ENCODE peak calls at places on chromosomes 4 and X, in four cellular contexts. T is thoracic aorta, J is dorsolateral prefrontal cortex, K is OCI-LY7. L is an unnamed sample.
A peak's percentile ranks its signal among the peaks of the same experiment; 100 is the strongest.

GRCh38 chr4:40563401-40563800 is 66.3 kb downstream of the RBM47 start:
- DNase-seq in T (no peak), J (no peak), K (no peak), L (no peak)

GRCh38 chr4:105474110-105474518 is 252 bp upstream of the PPA2 start:
- DNase-seq in T (peak; percentile 45), J (peak; percentile 77), K (no peak), L (peak; percentile 61)

GRCh38 chrX:118528089-118528753 is 32.6 kb downstream of the DOCK11 start:
- DNase-seq in T (no peak), J (no peak), K (peak; percentile 31), L (no peak)

GRCh38 chr4:165016971-165017370 is 14.8 kb upstream of the TRIM60 start:
- DNase-seq in T (no peak), J (no peak), K (no peak), L (no peak)

GRCh38 chr4:77021614-77022089 is 54.1 kb downstream of the CCNI start:
- DNase-seq in T (no peak), J (no peak), K (no peak), L (no peak)

GRCh38 chrX:84187501-84188319 is at the start of gene RPS6KA6:
- DNase-seq in T (no peak), J (peak; percentile 44), K (no peak), L (no peak)

GRCh38 chr4:28421221-28421620 is 1560.6 kb downstream of the STIM2 start:
- DNase-seq in T (no peak), J (no peak), K (no peak), L (no peak)

GRCh38 chr4:98669577-98669976 is 11.2 kb upstream of the TSPAN5 start:
- DNase-seq in T (no peak), J (no peak), K (no peak), L (no peak)

GRCh38 chr4:145298885-145299284 is 118.5 kb upstream of the OTUD4 start:
- DNase-seq in T (no peak), J (no peak), K (peak; percentile 22), L (no peak)

GRCh38 chr4:35052546-35052945 is 1191.8 kb downstream of the ARAP2 start:
- DNase-seq in T (no peak), J (no peak), K (no peak), L (no peak)

GRCh38 chr4:67922697-67923096 is 38.9 kb upstream of the TMPRSS11D start:
- DNase-seq in T (no peak), J (no peak), K (no peak), L (no peak)

GRCh38 chrX:136468391-136469103 is 19.2 kb upstream of the BRS3 start:
- DNase-seq in T (no peak), J (no peak), K (no peak), L (no peak)

GRCh38 chr4:24889991-24890390 is 22.9 kb downstream of the CCDC149 start:
- DNase-seq in T (no peak), J (no peak), K (no peak), L (no peak)

GRCh38 chrX:54484666-54485065 is 11.4 kb downstream of the FGD1 start:
- DNase-seq in T (no peak), J (no peak), K (no peak), L (no peak)

GRCh38 chrX:46665232-46666162 is 91.9 kb downstream of the CHST7 start:
- DNase-seq in T (no peak), J (no peak), K (no peak), L (no peak)

GRCh38 chrX:36609653-36610585 is 398.2 kb upstream of the FAM47C start:
- DNase-seq in T (no peak), J (no peak), K (no peak), L (no peak)

GRCh38 chrX:41952102-41952501 is 28.7 kb upstream of the CASK start:
- DNase-seq in T (no peak), J (no peak), K (no peak), L (no peak)

GRCh38 chr4:107838763-107839162 is 14.0 kb downstream of the SGMS2 start:
- DNase-seq in T (no peak), J (no peak), K (no peak), L (no peak)

GRCh38 chr4:113762061-113762850 is 718 bp upstream of the CAMK2D start:
- DNase-seq in T (peak; percentile 99), J (peak; percentile 98), K (peak; percentile 100), L (peak; percentile 99)
- TF ChIP-seq CTCF in T (no peak), J (peak; percentile 24), K (peak; percentile 24), L (no peak)

GRCh38 chr4:86845593-86845992 is 3.6 kb downstream of the SLC10A6 start:
- DNase-seq in T (no peak), J (no peak), K (no peak), L (no peak)

GRCh38 chr4:86848732-86849617 is at the start of gene SLC10A6:
- DNase-seq in T (no peak), J (no peak), K (no peak), L (no peak)

GRCh38 chr4:86847576-86847975 is 1.6 kb downstream of the SLC10A6 start:
- DNase-seq in T (no peak), J (no peak), K (no peak), L (no peak)

GRCh38 chr4:86848136-86848535 is 1.0 kb downstream of the SLC10A6 start:
- DNase-seq in T (no peak), J (no peak), K (no peak), L (no peak)

GRCh38 chr4:86846921-86847320 is 2.3 kb downstream of the SLC10A6 start:
- DNase-seq in T (no peak), J (no peak), K (no peak), L (no peak)
- TF ChIP-seq CTCF in T (no peak), J (no peak), K (no peak), L (no peak)

DNA sequence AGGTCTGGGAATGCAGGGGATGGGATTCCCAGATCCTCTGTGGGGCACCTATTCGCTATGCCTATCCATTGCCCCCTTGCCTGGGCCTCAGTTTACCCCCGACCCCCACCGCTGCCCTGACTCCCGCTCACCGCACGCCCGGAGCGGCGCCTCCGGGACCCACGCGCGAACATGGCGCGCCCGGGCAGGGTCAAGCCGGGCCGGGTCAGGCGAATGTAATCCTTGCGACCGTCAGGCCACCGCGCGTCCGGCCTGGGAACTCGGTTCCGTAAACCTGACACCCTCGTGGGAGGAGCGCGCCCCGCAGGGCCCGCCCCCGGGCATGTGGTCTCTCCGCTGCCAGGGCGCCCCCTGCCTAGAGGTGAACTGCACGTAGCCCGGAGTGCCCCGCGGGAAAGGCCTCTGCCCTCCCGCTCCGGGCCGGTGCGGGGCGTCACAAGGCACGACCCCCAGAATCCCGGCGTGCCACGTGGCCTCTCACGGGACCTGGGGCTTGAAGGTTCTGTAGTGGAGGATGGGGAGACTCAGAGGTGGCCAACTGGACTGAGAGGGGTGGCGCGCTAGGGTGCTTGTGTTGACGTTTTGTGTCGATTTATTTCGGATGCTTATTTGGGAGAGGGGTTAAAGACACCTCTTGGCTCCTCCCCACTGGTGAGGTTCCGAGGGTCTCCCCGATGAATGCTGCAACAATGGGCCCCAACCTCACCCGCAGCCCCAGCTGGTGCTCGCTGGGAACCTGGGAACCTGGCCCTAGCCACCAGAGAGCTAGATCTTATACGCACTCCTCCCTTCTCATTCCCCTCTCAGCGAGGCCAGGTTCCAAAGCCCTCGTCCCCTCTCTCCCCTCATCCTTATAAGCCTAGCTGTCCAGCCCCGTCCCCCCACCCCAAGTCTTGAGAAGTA is at the start of gene PRICKLE3:
- DNase-seq in T (no peak), J (no peak), K (peak; percentile 87), L (peak; percentile 43)
- TF ChIP-seq CTCF in T (no peak), J (peak; percentile 37), K (peak; percentile 72), L (no peak)

DNA sequence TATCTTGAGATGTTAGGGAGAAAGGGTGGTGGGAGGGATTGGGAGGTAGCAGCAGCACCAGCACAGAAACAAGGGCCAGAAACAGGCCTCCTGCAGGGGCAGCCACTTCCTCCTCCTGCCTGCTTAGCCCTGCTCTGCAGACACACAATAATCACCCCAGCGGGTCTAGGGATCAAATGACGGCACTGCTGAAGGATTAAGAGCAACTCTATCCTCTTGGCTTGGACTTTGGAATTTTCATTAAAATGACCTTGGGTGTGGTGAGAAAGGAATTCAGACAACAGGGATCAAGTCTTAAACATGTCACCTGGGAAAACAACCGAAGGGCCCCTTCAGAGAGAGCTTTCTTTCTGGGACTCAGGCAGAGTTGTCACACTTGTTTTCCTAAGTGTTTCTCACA is 353.4 kb downstream of the SPRY1 start:
- DNase-seq in T (no peak), J (no peak), K (no peak), L (no peak)
- TF ChIP-seq CTCF in T (no peak), J (no peak), K (no peak), L (no peak)

GRCh38 chr4:139562067-139562684 is 6.2 kb upstream of the SETD7 start:
- DNase-seq in T (no peak), J (no peak), K (no peak), L (no peak)

GRCh38 chr4:139562839-139563238 is 6.8 kb upstream of the SETD7 start:
- DNase-seq in T (no peak), J (no peak), K (no peak), L (no peak)

GRCh38 chr4:139563515-139563914 is 7.5 kb upstream of the SETD7 start:
- DNase-seq in T (no peak), J (no peak), K (no peak), L (no peak)

GRCh38 chr4:139568206-139568969 is 12.4 kb upstream of the SETD7 start:
- DNase-seq in T (no peak), J (peak; percentile 55), K (no peak), L (no peak)

GRCh38 chr4:139564502-139564901 is 8.5 kb upstream of the SETD7 start:
- DNase-seq in T (no peak), J (no peak), K (peak; percentile 54), L (no peak)
- TF ChIP-seq CTCF in T (no peak), J (peak; percentile 34), K (peak; percentile 67), L (no peak)

GRCh38 chrX:120819126-120819525 is 56.5 kb downstream of the CT47B1 start:
- DNase-seq in T (no peak), J (no peak), K (no peak), L (no peak)
- TF ChIP-seq CTCF in T (no peak), J (no peak), K (no peak), L (no peak)

GRCh38 chr4:8727131-8727530 is 134.6 kb downstream of the CPZ start:
- DNase-seq in T (no peak), J (no peak), K (no peak), L (no peak)
- TF ChIP-seq CTCF in T (no peak), J (no peak), K (no peak), L (no peak)

DNA sequence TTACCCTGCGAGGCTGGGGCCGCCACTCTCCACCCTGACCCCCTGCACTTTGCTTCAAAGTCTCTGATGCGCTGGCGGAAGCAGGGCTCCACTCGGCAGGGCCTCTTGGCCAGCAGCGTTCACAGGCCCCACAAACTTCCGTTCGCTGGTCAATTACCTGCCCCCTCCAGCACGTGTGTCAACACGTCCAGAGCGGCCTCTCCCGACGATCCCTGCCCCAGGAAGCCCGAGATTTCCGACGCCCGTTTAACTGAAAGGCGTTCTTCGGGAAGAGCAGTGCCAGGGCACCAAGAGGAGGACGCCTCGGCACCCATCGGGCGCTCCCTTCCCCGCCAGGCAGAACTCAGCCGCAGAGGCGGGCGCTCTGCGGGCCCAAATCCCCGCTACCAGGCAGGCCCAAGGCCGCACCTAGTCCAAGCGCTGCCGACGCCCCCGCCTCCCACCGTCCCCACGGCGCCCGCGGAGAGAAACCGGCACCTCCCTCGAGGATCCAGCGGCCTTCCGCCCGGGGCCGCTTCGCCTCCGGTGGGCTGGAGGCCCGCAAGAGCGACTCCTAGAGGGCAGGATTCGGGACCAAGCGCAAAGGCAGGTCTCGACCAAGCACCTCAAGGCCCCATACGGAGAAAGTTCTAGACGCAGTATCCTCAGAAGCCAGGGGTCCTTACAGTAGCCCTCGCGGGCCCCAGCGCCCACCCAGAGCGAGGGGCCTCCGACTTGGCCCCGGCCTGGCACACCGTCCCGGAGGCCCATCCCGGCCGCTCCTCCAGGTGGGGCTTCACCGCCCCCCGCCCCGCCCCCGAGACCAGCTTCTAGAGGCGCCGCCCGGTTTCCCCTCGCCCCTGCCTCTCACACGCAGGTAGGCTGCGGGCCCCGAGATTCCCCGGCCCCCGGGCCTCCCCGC is 586 bp downstream of the BCAP31 start:
- DNase-seq in T (no peak), J (peak; percentile 41), K (peak; percentile 72), L (no peak)
- TF ChIP-seq CTCF in T (no peak), J (no peak), K (peak; percentile 71), L (no peak)